ENCODE peak calls at places on chromosomes 13 and 19, in nine cellular contexts. Z is suprapubic skin, K is A549, E is IMR-90, Y is testis, G is adrenal gland, C is endothelial cell of umbilical vein, I is heart left ventricle, U is uterus. V is an unnamed sample.

GRCh38 chr19:15173746-15174404 is 26.9 kb downstream of the NOTCH3 start:
- DNase-seq in Z (no peak), K (no peak), E (no peak), Y (no peak), G (no peak), C (no peak), I (no peak), U (no peak), V (peak; percentile 64)

GRCh38 chr19:46514589-46515289 is 19.1 kb upstream of the PNMA8B start:
- DNase-seq in Z (no peak), K (no peak), E (no peak), Y (no peak), G (no peak), C (no peak), I (no peak), U (no peak), V (peak; percentile 30)

GRCh38 chr13:48817166-48817802 is 158.4 kb upstream of the FNDC3A start:
- DNase-seq in Z (no peak), K (no peak), E (no peak), Y (no peak), G (no peak), C (no peak), I (no peak), U (no peak), V (no peak)

GRCh38 chr19:47509973-47510372 is 4.9 kb downstream of the NAPA start:
- DNase-seq in Z (no peak), K (no peak), E (no peak), Y (no peak), G (peak; percentile 85), C (peak; percentile 60), I (peak; percentile 49), U (no peak), V (no peak)

GRCh38 chr13:65555973-65556372 is 1674.2 kb downstream of the PCDH9 start:
- DNase-seq in Z (no peak), K (no peak), E (no peak), Y (no peak), G (no peak), C (no peak), I (no peak), U (no peak), V (no peak)

GRCh38 chr19:51020988-51021651 is 1.6 kb upstream of the KLK10 start:
- DNase-seq in Z (no peak), K (peak; percentile 64), E (peak; percentile 51), Y (peak; percentile 79), G (no peak), C (peak; percentile 67), I (no peak), U (no peak), V (peak; percentile 71)

GRCh38 chr13:89687066-89687465 is 1660.4 kb upstream of the MIR17HG start:
- DNase-seq in Z (no peak), K (no peak), E (no peak), Y (no peak), G (no peak), C (no peak), I (no peak), U (no peak), V (no peak)

GRCh38 chr13:96650301-96650886 is 343.9 kb downstream of the OXGR1 start:
- DNase-seq in Z (no peak), K (no peak), E (no peak), Y (no peak), G (no peak), C (peak; percentile 58), I (no peak), U (no peak), V (no peak)

GRCh38 chr19:38989066-38989605 is 13.6 kb upstream of the FBXO17 start:
- DNase-seq in Z (no peak), K (no peak), E (no peak), Y (peak; percentile 15), G (no peak), C (no peak), I (no peak), U (no peak), V (no peak)

GRCh38 chr13:113367020-113367560 is 3.2 kb upstream of the GRTP1 start:
- DNase-seq in Z (no peak), K (no peak), E (no peak), Y (no peak), G (no peak), C (no peak), I (no peak), U (no peak), V (no peak)

GRCh38 chr13:94033830-94034642 is 445.4 kb downstream of the DCT start:
- DNase-seq in Z (no peak), K (no peak), E (peak; percentile 3), Y (no peak), G (no peak), C (no peak), I (no peak), U (no peak), V (no peak)

GRCh38 chr13:90564096-90564495 is 783.4 kb upstream of the MIR17HG start:
- DNase-seq in Z (no peak), K (no peak), E (no peak), Y (no peak), G (no peak), C (no peak), I (no peak), U (no peak), V (no peak)

GRCh38 chr13:28540612-28541011 is 45.7 kb upstream of the FLT1 start:
- DNase-seq in Z (no peak), K (no peak), E (peak; percentile 57), Y (no peak), G (no peak), C (no peak), I (no peak), U (no peak), V (no peak)

GRCh38 chr19:42246869-42247630 is 4.6 kb upstream of the GSK3A start:
- DNase-seq in Z (no peak), K (no peak), E (peak; percentile 10), Y (peak; percentile 78), G (peak; percentile 69), C (no peak), I (peak; percentile 26), U (no peak), V (no peak)

DNA sequence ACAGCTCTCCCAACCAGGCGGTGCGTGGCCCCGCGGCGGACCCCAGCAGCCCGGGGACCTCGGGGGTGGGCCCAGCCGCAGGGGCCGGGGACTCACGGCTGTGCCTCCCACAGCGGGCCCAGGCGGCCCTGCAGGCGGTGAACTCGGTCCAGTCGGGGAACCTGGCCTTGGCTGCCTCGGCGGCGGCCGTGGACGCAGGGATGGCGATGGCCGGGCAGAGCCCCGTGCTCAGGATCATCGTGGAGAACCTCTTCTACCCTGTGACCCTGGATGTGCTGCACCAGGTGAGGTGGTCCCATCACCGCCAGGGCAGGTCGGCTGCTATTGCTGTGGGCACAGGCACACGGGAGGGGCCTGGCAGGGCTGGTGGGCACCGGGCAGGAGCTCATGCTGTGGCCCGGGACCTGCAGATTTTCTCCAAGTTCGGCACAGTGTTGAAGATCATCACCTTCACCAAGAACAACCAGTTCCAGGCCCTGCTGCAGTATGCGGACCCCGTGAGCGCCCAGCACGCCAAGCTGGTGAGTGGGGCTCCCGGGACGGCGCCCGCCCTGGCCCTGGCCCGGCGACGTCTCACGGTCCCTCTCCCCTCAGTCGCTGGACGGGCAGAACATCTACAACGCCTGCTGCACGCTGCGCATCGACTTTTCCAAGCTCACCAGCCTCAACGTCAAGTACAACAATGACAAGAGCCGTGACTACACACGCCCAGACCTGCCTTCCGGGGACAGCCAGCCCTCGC is 7.3 kb downstream of the PTBP1 start:
- DNase-seq in Z (no peak), K (no peak), E (no peak), Y (no peak), G (no peak), C (no peak), I (no peak), U (no peak), V (no peak)
- TF ChIP-seq POLR2A in Z (no peak), K (no peak), E (no peak), Y (no peak), G (no peak), C (no peak), I (no peak), U (no peak), V (no peak)

DNA sequence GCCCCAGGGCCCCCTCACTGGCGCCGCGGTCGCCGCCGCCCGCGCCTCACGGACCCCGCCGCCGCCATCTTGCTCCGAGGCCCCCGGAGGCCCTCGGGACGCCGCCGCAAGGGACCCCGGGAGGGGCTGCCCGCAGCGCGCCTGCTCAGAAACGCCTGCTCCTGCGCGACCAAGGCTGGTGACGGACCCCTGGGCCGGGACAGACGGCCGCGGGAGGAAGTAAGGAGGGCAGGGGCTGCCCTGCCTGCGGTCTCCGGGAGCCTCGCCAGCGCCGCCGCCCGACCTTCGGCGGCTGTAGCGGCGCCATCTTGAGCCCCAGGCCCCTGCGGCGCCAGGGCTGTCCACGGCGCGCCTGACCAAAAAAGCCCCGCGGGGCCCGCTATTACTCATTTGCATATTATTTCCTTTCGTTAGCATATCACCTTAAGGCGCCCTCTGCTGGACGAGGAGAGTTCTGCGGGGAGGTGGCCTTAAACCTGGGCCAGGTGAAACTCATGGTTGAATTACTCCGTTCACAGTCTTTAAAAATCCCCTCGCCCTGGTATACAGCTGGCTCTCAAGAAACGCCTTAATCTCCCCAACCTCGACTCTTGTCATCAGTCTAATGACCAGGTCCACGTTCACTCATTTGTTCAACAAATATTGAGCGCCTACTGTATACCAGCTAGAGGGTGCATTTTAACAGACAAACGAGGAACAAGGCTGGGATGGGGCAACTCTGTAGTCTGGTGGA is at the start of gene REXO1:
- DNase-seq in Z (peak; percentile 97), K (peak; percentile 52), E (peak; percentile 87), Y (peak; percentile 97), G (peak; percentile 93), C (peak; percentile 96), I (peak; percentile 93), U (peak; percentile 96), V (peak; percentile 90)
- TF ChIP-seq POLR2A in Z (peak; percentile 80), K (peak; percentile 29), E (peak; percentile 89), Y (no peak), G (peak; percentile 28), C (peak; percentile 84), I (no peak), U (peak; percentile 56), V (peak; percentile 38)

GRCh38 chr13:84279166-84279565 is 396.9 kb upstream of the SLITRK1 start:
- DNase-seq in Z (no peak), K (no peak), E (peak; percentile 1), Y (no peak), G (no peak), C (no peak), I (no peak), U (no peak), V (no peak)
- TF ChIP-seq POLR2A in Z (no peak), K (no peak), E (no peak), Y (no peak), G (no peak), C (no peak), I (no peak), U (no peak), V (no peak)

GRCh38 chr19:10332158-10332964 is 968 bp downstream of the RAVER1 start:
- DNase-seq in Z (no peak), K (no peak), E (no peak), Y (no peak), G (no peak), C (no peak), I (no peak), U (no peak), V (peak; percentile 67)
- TF ChIP-seq POLR2A in Z (no peak), K (no peak), E (no peak), Y (no peak), G (no peak), C (no peak), I (no peak), U (no peak), V (no peak)

DNA sequence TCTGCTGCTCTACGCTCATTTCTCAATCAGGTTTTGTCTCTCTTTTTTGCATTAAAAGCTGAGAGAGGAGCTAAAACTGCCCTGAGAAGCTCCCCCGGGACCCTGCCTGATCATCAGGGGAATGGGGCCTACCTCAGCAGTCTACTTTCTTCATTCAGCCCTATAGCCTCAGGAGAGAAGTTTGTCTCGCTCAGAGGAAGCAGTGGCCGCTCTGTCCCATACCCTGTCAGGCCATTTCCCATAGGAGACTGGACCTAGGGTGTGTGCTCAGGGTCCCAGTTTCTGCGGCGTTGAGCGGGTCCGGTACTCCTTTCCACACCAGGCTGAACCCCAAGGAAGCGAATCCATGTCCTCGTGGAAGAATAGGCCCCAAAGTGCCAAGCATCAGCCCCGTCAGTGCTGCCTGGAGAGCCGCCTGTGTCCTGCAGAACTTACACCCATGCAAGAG is 21.7 kb downstream of the UBE2L5 start:
- DNase-seq in Z (no peak), K (no peak), E (no peak), Y (no peak), G (no peak), C (no peak), I (no peak), U (no peak), V (peak; percentile 79)
- TF ChIP-seq POLR2A in Z (no peak), K (no peak), E (no peak), Y (no peak), G (no peak), C (no peak), I (no peak), U (no peak), V (no peak)

V was measured in NB4.